ENCODE peak calls at places on chromosomes 11 and 22, in seven cellular contexts. X is cardiac fibroblast, C is left ventricle myocardium inferior, I is NB4, R is H9, E is GM20000, W is Panc1. V is an unnamed sample.
A peak's percentile ranks its signal among the peaks of the same experiment; 100 is the strongest.

GRCh38 chr11:82004537-82005213 is 729.0 kb downstream of the FAM181B start:
- DNase-seq in X (no peak), C (no peak), I (no peak), R (no peak), E (no peak), W (no peak), V (peak; percentile 6)

GRCh38 chr22:21951931-21952465 is 650 bp downstream of the PPM1F start:
- DNase-seq in X (peak; percentile 56), C (peak; percentile 40), I (peak; percentile 63), R (peak; percentile 72), E (peak; percentile 51), W (no peak), V (peak; percentile 34)

GRCh38 chr11:16280256-16280682 is 76.1 kb downstream of the SOX6 start:
- DNase-seq in X (peak; percentile 3), C (peak; percentile 42), I (no peak), R (no peak), E (no peak), W (no peak), V (no peak)

GRCh38 chr22:37053310-37054077 is 2.0 kb downstream of the KCTD17 start:
- DNase-seq in X (peak; percentile 33), C (peak; percentile 47), I (no peak), R (no peak), E (no peak), W (no peak), V (no peak)

GRCh38 chr22:19579113-19579811 is 55.1 kb upstream of the CLDN5 start:
- DNase-seq in X (no peak), C (no peak), I (peak; percentile 98), R (no peak), E (no peak), W (no peak), V (no peak)

GRCh38 chr11:8233691-8234424 is 29.8 kb downstream of the LMO1 start:
- DNase-seq in X (peak; percentile 6), C (no peak), I (no peak), R (no peak), E (no peak), W (no peak), V (peak; percentile 19)

GRCh38 chr11:133403900-133404299 is 128.4 kb downstream of the OPCML start:
- DNase-seq in X (no peak), C (no peak), I (peak; percentile 49), R (peak; percentile 48), E (no peak), W (no peak), V (no peak)

GRCh38 chr11:88139865-88140264 is 35.4 kb downstream of the RAB38 start:
- DNase-seq in X (no peak), C (no peak), I (no peak), R (no peak), E (no peak), W (no peak), V (no peak)

GRCh38 chr11:19410032-19410431 is 169.3 kb upstream of the E2F8 start:
- DNase-seq in X (no peak), C (no peak), I (no peak), R (no peak), E (peak; percentile 15), W (no peak), V (no peak)

GRCh38 chr11:28835790-28836189 is 727.6 kb downstream of the METTL15 start:
- DNase-seq in X (peak; percentile 61), C (no peak), I (no peak), R (no peak), E (no peak), W (no peak), V (peak; percentile 38)

GRCh38 chr11:57111646-57112045 is 70.1 kb upstream of the LRRC55 start:
- DNase-seq in X (no peak), C (no peak), I (no peak), R (no peak), E (no peak), W (no peak), V (no peak)

GRCh38 chr11:30106222-30106621 is 89.4 kb upstream of the KCNA4 start:
- DNase-seq in X (no peak), C (no peak), I (no peak), R (no peak), E (no peak), W (no peak), V (no peak)

GRCh38 chr11:69529001-69529400 is 47.5 kb downstream of the LINC01488 start:
- DNase-seq in X (no peak), C (no peak), I (no peak), R (no peak), E (no peak), W (no peak), V (no peak)

GRCh38 chr22:29224121-29224858 is 18.6 kb downstream of the EMID1 start:
- DNase-seq in X (no peak), C (no peak), I (no peak), R (no peak), E (no peak), W (no peak), V (no peak)

GRCh38 chr11:61281581-61282250 is 13.4 kb downstream of the VWCE start:
- DNase-seq in X (peak; percentile 57), C (peak; percentile 27), I (peak; percentile 34), R (peak; percentile 91), E (no peak), W (no peak), V (no peak)

GRCh38 chr22:22720201-22720723 is 75.8 kb downstream of the GGTLC2 start:
- DNase-seq in X (peak; percentile 57), C (no peak), I (peak; percentile 79), R (peak; percentile 73), E (peak; percentile 72), W (peak; percentile 18), V (peak; percentile 51)

GRCh38 chr11:130477646-130478203 is 29.3 kb downstream of the ADAMTS15 start:
- DNase-seq in X (peak; percentile 55), C (no peak), I (no peak), R (no peak), E (peak; percentile 3), W (no peak), V (no peak)

GRCh38 chr11:64271339-64272132 is 12.9 kb downstream of the BAD start:
- DNase-seq in X (peak; percentile 98), C (peak; percentile 88), I (peak; percentile 97), R (peak; percentile 97), E (peak; percentile 79), W (peak; percentile 67), V (peak; percentile 92)
- TF ChIP-seq CTCF in X (no peak), C (peak; percentile 33), I (peak; percentile 16), R (peak; percentile 28), E (no peak), W (no peak), V (peak; percentile 4)

GRCh38 chr11:119728226-119728626 is 774 bp downstream of the NECTIN1 start:
- DNase-seq in X (peak; percentile 13), C (no peak), I (peak; percentile 42), R (no peak), E (peak; percentile 66), W (no peak), V (no peak)

GRCh38 chr11:119728651-119729580 is at the start of gene NECTIN1:
- DNase-seq in X (peak; percentile 84), C (peak; percentile 89), I (peak; percentile 91), R (peak; percentile 89), E (peak; percentile 97), W (peak; percentile 39), V (peak; percentile 74)

GRCh38 chr11:119726585-119727522 is 2.1 kb downstream of the NECTIN1 start:
- DNase-seq in X (no peak), C (no peak), I (no peak), R (peak; percentile 83), E (no peak), W (no peak), V (no peak)

GRCh38 chr11:119726150-119726553 is 2.8 kb downstream of the NECTIN1 start:
- DNase-seq in X (no peak), C (no peak), I (no peak), R (no peak), E (no peak), W (no peak), V (no peak)

DNA sequence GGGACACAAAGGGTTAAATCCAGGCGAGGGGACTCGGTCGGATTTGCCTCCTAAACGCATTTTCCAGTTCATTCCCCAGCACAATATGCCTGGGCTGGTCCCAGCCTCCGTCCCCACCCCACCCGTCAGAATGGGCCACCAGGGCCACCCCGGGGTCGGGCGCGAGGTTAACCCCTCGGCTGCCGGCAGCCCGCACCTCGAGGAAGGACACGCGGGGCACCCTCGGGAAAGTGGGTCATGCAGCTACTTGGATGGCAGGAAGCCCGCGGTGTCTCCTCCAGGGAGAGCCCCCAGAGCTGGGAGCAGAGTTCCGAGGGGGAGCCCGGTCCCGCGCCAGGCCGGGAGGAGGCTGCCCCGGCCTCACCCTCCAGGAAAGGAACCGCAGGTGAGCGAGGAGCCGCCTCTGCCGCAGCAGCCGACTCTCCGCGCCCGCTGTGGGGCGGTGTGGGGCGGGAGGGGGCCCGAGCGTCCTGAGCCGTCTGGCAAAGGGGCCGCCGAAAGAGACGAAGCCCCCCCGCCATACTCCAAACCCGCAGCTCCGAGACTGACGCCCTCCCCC is 1.4 kb downstream of the NECTIN1 start:
- DNase-seq in X (peak; percentile 10), C (peak; percentile 26), I (peak; percentile 42), R (peak; percentile 66), E (peak; percentile 79), W (no peak), V (no peak)
- TF ChIP-seq CTCF in X (peak; percentile 9), C (peak; percentile 47), I (peak; percentile 24), R (peak; percentile 19), E (peak; percentile 26), W (peak; percentile 69), V (peak; percentile 34)

GRCh38 chr22:46533434-46533833 is 4.0 kb downstream of the CELSR1 start:
- DNase-seq in X (no peak), C (no peak), I (no peak), R (peak; percentile 72), E (peak; percentile 25), W (no peak), V (no peak)
- TF ChIP-seq CTCF in X (no peak), C (no peak), I (no peak), R (peak; percentile 17), E (no peak), W (peak; percentile 81), V (no peak)

DNA sequence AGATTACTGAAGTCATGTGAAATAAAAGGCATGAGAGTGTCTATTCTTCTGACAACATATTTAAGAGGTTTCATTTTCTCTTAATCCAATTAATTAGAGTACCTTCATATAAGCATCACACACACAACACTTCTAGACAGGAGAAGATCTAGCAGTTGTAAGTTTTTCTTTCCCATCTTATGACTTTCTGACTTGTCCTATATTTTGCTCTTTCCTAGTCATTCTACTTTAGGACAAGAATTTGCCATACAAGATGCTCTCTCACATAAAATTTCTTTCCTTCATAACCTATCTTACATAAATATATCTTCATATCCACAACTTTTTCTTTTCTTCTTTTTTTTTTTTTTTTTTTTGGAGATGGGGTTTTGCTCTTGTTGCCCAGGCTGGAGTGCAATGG is 118.3 kb upstream of the SERPIND1 start:
- DNase-seq in X (no peak), C (no peak), I (no peak), R (no peak), E (no peak), W (no peak), V (no peak)
- TF ChIP-seq CTCF in X (no peak), C (no peak), I (no peak), R (no peak), E (no peak), W (no peak), V (no peak)

V was measured in brain microvascular endothelial cell.